ENCODE peak calls at places on chromosome 22, in seven cellular contexts. Z, N, U, G, F, I and T are unnamed samples.
A peak's percentile ranks its signal among the peaks of the same experiment; 100 is the strongest.

GRCh38 chr22:31394326-31394725 is 5.1 kb upstream of the DRG1 start:
- DNase-seq in Z (no peak), N (no peak), U (no peak), G (peak; percentile 37), F (no peak), I (no peak), T (no peak)

GRCh38 chr22:39954584-39955055 is 5.6 kb upstream of the TMA7B start:
- DNase-seq in Z (no peak), N (no peak), U (no peak), G (peak; percentile 84), F (no peak), I (no peak), T (no peak)

GRCh38 chr22:17822087-17822486 is 47.8 kb upstream of the BID start:
- DNase-seq in Z (no peak), N (no peak), U (no peak), G (no peak), F (no peak), I (no peak), T (no peak)

GRCh38 chr22:36541831-36542391 is 12.9 kb upstream of the EIF3D start:
- DNase-seq in Z (no peak), N (peak; percentile 45), U (no peak), G (peak; percentile 94), F (no peak), I (no peak), T (no peak)

GRCh38 chr22:25057013-25057881 is 104.7 kb downstream of the KIAA1671 start:
- DNase-seq in Z (peak; percentile 69), N (peak; percentile 77), U (no peak), G (peak; percentile 23), F (peak; percentile 43), I (peak; percentile 49), T (no peak)

GRCh38 chr22:40603088-40603605 is 33.4 kb downstream of the MRTFA start:
- DNase-seq in Z (no peak), N (peak; percentile 11), U (no peak), G (peak; percentile 72), F (no peak), I (no peak), T (no peak)

GRCh38 chr22:46043816-46044717 is 67.1 kb upstream of the WNT7B start:
- DNase-seq in Z (peak; percentile 81), N (no peak), U (no peak), G (peak; percentile 41), F (peak; percentile 13), I (peak; percentile 22), T (peak; percentile 79)

GRCh38 chr22:46738642-46738960 is 549 bp upstream of the CERK start:
- DNase-seq in Z (no peak), N (no peak), U (no peak), G (no peak), F (no peak), I (no peak), T (no peak)

GRCh38 chr22:36653316-36653715 is 50.2 kb downstream of the CACNG2 start:
- DNase-seq in Z (no peak), N (no peak), U (no peak), G (no peak), F (no peak), I (no peak), T (no peak)

GRCh38 chr22:42881982-42882656 is 25.0 kb upstream of the ARFGAP3 start:
- DNase-seq in Z (no peak), N (no peak), U (no peak), G (no peak), F (peak; percentile 59), I (no peak), T (no peak)

GRCh38 chr22:45064313-45065268 is 54.8 kb upstream of the PHF21B start:
- DNase-seq in Z (no peak), N (no peak), U (no peak), G (peak; percentile 91), F (no peak), I (no peak), T (no peak)

GRCh38 chr22:34858026-34858425 is 207.9 kb upstream of the ISX start:
- DNase-seq in Z (no peak), N (no peak), U (no peak), G (no peak), F (no peak), I (no peak), T (no peak)

GRCh38 chr22:28034145-28034759 is 115.2 kb upstream of the PITPNB start:
- DNase-seq in Z (no peak), N (no peak), U (no peak), G (no peak), F (no peak), I (no peak), T (peak; percentile 41)

GRCh38 chr22:31400023-31400397 is 606 bp downstream of the DRG1 start:
- DNase-seq in Z (no peak), N (peak; percentile 28), U (no peak), G (peak; percentile 36), F (no peak), I (no peak), T (no peak)

GRCh38 chr22:31719850-31720471 is 30.0 kb downstream of the PRR14L start:
- DNase-seq in Z (no peak), N (no peak), U (no peak), G (no peak), F (no peak), I (no peak), T (no peak)

GRCh38 chr22:50298937-50299656 is 8.3 kb downstream of the PLXNB2 start:
- DNase-seq in Z (no peak), N (peak; percentile 70), U (no peak), G (no peak), F (no peak), I (no peak), T (no peak)

GRCh38 chr22:37659066-37659896 is 758 bp downstream of the PDXP start:
- DNase-seq in Z (no peak), N (peak; percentile 77), U (no peak), G (no peak), F (peak; percentile 63), I (no peak), T (peak; percentile 72)

GRCh38 chr22:35229865-35230264 is 27.4 kb upstream of the HMGXB4 start:
- DNase-seq in Z (no peak), N (no peak), U (no peak), G (no peak), F (no peak), I (no peak), T (no peak)

GRCh38 chr22:39718206-39718605 is 147.7 kb downstream of the CACNA1I start:
- DNase-seq in Z (no peak), N (no peak), U (no peak), G (no peak), F (no peak), I (no peak), T (no peak)

DNA sequence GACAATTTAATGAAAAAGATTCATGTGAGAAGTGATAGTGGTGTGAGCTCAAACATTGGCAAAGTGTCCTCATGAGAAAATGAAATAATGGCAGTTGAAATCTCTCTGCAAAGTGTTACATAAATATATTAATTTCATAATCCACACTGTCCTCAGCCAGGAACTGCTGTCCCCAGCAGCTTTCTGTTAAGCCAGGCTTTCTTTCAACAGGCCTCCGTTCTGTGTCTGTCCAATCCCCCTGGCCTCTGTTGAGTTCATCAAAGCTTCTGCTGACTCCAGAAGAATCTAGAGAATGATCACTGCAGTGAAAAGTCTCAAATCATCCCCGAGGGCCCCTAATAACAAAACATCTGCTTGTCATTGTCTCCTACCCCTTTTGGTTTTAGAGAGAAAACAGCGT is 10.0 kb upstream of the ASCC2 start:
- DNase-seq in Z (no peak), N (no peak), U (no peak), G (no peak), F (no peak), I (no peak), T (no peak)
- TF ChIP-seq CTCF in Z (no peak), N (no peak), U (no peak), G (no peak), F (no peak), I (no peak), T (no peak)

GRCh38 chr22:48883211-48883960 is 944.3 kb downstream of the BRD1 start:
- DNase-seq in Z (peak; percentile 42), N (no peak), U (no peak), G (no peak), F (no peak), I (no peak), T (no peak)
- TF ChIP-seq CTCF in Z (no peak), N (no peak), U (no peak), G (no peak), F (no peak), I (no peak), T (no peak)

GRCh38 chr22:49099496-49100124 is 728.1 kb downstream of the BRD1 start:
- DNase-seq in Z (no peak), N (peak; percentile 56), U (peak; percentile 53), G (no peak), F (no peak), I (no peak), T (no peak)

GRCh38 chr22:49101225-49101624 is 726.4 kb downstream of the BRD1 start:
- DNase-seq in Z (no peak), N (no peak), U (no peak), G (no peak), F (no peak), I (no peak), T (no peak)

GRCh38 chr22:49100764-49101163 is 726.9 kb downstream of the BRD1 start:
- DNase-seq in Z (no peak), N (no peak), U (no peak), G (no peak), F (no peak), I (no peak), T (no peak)

GRCh38 chr22:49099089-49099488 is 728.6 kb downstream of the BRD1 start:
- DNase-seq in Z (no peak), N (no peak), U (no peak), G (no peak), F (no peak), I (no peak), T (no peak)

GRCh38 chr22:49100316-49100715 is 727.4 kb downstream of the BRD1 start:
- DNase-seq in Z (no peak), N (no peak), U (no peak), G (no peak), F (no peak), I (no peak), T (no peak)
- TF ChIP-seq CTCF in Z (no peak), N (no peak), U (no peak), G (no peak), F (no peak), I (no peak), T (no peak)

DNA sequence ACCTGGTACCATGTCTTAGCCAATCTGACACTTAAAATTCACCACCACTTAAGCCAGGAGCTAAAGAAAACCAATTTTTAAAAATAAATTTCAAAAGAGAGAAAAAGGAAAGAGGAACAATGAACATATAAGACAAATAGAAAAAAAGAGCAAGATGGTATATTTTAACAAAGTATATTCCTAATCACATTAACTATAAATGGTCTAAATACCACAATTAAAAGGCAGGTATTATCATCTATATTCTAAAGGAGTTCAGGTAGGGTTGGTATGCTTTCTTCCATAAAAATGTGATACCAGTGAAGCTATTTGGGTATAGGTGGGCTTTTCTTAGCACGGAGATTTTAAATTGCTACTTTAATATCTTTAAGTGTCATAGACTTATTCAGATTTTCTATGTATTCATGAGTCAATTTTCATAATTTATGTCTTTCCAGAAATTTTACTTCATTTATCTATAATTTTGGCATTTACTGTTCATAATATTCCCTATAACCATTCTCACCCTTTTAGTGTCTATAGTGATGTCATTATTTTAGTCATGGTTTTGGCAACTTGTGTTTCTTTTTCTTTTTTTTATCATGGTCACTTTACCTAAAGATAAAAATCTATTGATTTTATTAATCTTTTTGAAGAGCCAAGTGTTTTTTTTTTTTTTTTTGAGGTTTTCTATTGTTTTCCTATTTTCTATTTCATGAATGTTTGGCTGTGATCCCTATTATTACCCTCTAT is 56.5 kb upstream of the IGLL5 start:
- DNase-seq in Z (no peak), N (no peak), U (no peak), G (no peak), F (no peak), I (no peak), T (no peak)
- TF ChIP-seq CTCF in Z (no peak), N (no peak), U (no peak), G (no peak), F (no peak), I (no peak), T (no peak)